ENCODE peak calls at places on chromosome 12, in nine cellular contexts. H is PC-3, I is H1, D is pancreas, V is Peyer's patch, E is tibial artery, L is PC-9, F is GM23338, X is heart right ventricle. N is an unnamed sample.

GRCh38 chr12:116074686-116075085 is 202.8 kb downstream of the MED13L start:
- DNase-seq in H (no peak), I (no peak), D (no peak), V (no peak), E (no peak), L (no peak), F (no peak), X (no peak), N (no peak)

GRCh38 chr12:39412210-39412609 is 30.7 kb downstream of the KIF21A start:
- DNase-seq in H (no peak), I (no peak), D (no peak), V (no peak), E (no peak), L (no peak), F (peak), X (no peak), N (no peak)

GRCh38 chr12:67141405-67142018 is 127.6 kb upstream of the CAND1 start:
- DNase-seq in H (no peak), I (no peak), D (no peak), V (no peak), E (no peak), L (no peak), F (peak), X (no peak), N (no peak)

GRCh38 chr12:99087278-99087677 is 442.2 kb downstream of the APAF1 start:
- DNase-seq in H (no peak), I (no peak), D (no peak), V (no peak), E (no peak), L (no peak), F (peak), X (no peak), N (no peak)

GRCh38 chr12:1920971-1921370 is 2.5 kb upstream of the CACNA2D4 start:
- DNase-seq in H (no peak), I (peak), D (no peak), V (peak), E (peak), L (no peak), F (no peak), X (no peak), N (no peak)

GRCh38 chr12:100290016-100290415 is 23.0 kb downstream of the SCYL2 start:
- DNase-seq in H (no peak), I (no peak), D (no peak), V (no peak), E (no peak), L (no peak), F (no peak), X (no peak), N (no peak)

GRCh38 chr12:37546206-37546605 is 770.4 kb upstream of the ALG10B start:
- DNase-seq in H (no peak), I (no peak), D (no peak), V (no peak), E (no peak), L (no peak), F (no peak), X (no peak), N (no peak)

GRCh38 chr12:100799770-100800169 is 5.2 kb downstream of the ANO4 start:
- DNase-seq in H (peak), I (no peak), D (no peak), V (no peak), E (no peak), L (no peak), F (no peak), X (no peak), N (no peak)

GRCh38 chr12:9869307-9870161 is at the start of gene CLEC2B:
- DNase-seq in H (peak), I (no peak), D (no peak), V (no peak), E (no peak), L (peak), F (no peak), X (no peak), N (no peak)

GRCh38 chr12:50840809-50841487 is 1.8 kb upstream of the TMPRSS12 start:
- DNase-seq in H (peak), I (no peak), D (no peak), V (no peak), E (no peak), L (no peak), F (no peak), X (no peak), N (no peak)

GRCh38 chr12:55820679-55821078 is 2.8 kb downstream of the ORMDL2 start:
- DNase-seq in H (peak), I (no peak), D (no peak), V (no peak), E (no peak), L (no peak), F (peak), X (no peak), N (no peak)

GRCh38 chr12:51643951-51644350 is 52.9 kb downstream of the SCN8A start:
- DNase-seq in H (no peak), I (no peak), D (no peak), V (no peak), E (no peak), L (no peak), F (no peak), X (no peak), N (no peak)

GRCh38 chr12:46450279-46450748 is 77.7 kb upstream of the SLC38A2 start:
- DNase-seq in H (peak), I (no peak), D (peak), V (peak), E (peak), L (no peak), F (no peak), X (peak), N (peak)

GRCh38 chr12:95318071-95318545 is 100.5 kb downstream of the VEZT start:
- DNase-seq in H (peak), I (no peak), D (no peak), V (no peak), E (no peak), L (peak), F (no peak), X (no peak), N (no peak)

GRCh38 chr12:89768586-89769482 is 60.2 kb upstream of the ATP2B1 start:
- DNase-seq in H (peak), I (no peak), D (no peak), V (no peak), E (no peak), L (peak), F (no peak), X (no peak), N (no peak)

GRCh38 chr12:116964740-116965090 is 54.0 kb downstream of the FBXW8 start:
- DNase-seq in H (no peak), I (no peak), D (no peak), V (no peak), E (no peak), L (no peak), F (no peak), X (no peak), N (no peak)

GRCh38 chr12:67649165-67650126 is 901 bp downstream of the DYRK2 start:
- DNase-seq in H (peak), I (peak), D (peak), V (peak), E (peak), L (no peak), F (peak), X (peak), N (peak)

GRCh38 chr12:90823859-90824258 is 131.1 kb downstream of the CCER1 start:
- DNase-seq in H (no peak), I (no peak), D (no peak), V (no peak), E (no peak), L (no peak), F (no peak), X (no peak), N (no peak)

GRCh38 chr12:69555461-69555860 is 29.8 kb upstream of the CCT2 start:
- DNase-seq in H (peak), I (no peak), D (no peak), V (no peak), E (no peak), L (no peak), F (no peak), X (no peak), N (no peak)

GRCh38 chr12:50066402-50066801 is 9.0 kb downstream of the ASIC1 start:
- DNase-seq in H (no peak), I (no peak), D (no peak), V (no peak), E (peak), L (peak), F (peak), X (no peak), N (peak)

GRCh38 chr12:96438330-96438729 is 38.1 kb upstream of the CDK17 start:
- DNase-seq in H (no peak), I (no peak), D (no peak), V (no peak), E (no peak), L (no peak), F (no peak), X (no peak), N (no peak)

GRCh38 chr12:101671839-101672238 is 25.6 kb upstream of the CHPT1 start:
- DNase-seq in H (no peak), I (no peak), D (no peak), V (no peak), E (no peak), L (no peak), F (no peak), X (no peak), N (no peak)

GRCh38 chr12:6724409-6724797 is 557 bp downstream of the COPS7A start:
- DNase-seq in H (peak), I (no peak), D (peak), V (peak), E (no peak), L (no peak), F (peak), X (no peak), N (no peak)
- TF ChIP-seq CTCF in H (no peak), I (no peak), D (no peak), V (no peak), E (no peak), L (no peak), F (no peak), X (no peak), N (no peak)

GRCh38 chr12:120532701-120533238 is 1.4 kb upstream of the RNF10 start:
- DNase-seq in H (no peak), I (no peak), D (no peak), V (no peak), E (no peak), L (no peak), F (no peak), X (no peak), N (no peak)
- H3K27ac ChIP-seq in H (no peak), I (no peak), D (no peak), V (no peak), E (no peak), L (no peak), F (no peak), X (no peak), N (no peak)

DNA sequence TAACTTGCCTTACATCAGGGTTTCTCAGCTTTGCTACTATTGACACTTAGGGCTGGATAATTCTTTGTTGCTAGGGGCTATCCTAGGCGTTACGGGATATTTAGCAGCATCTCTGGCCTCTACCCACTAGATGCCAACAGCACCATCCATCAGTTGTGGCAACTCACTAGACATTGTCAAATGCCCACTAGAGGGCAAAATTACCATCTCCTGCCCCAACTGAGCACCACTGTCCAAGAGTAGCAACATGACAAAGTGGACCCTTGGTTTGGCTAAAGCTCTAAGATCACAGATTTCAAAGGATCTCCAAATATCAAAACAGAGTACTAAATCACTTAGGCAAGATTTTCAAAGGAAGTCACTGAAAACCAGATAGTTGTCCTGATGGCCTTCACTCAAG is 251.7 kb upstream of the TBX3 start:
- DNase-seq in H (peak), I (no peak), D (no peak), V (no peak), E (no peak), L (no peak), F (peak), X (no peak), N (no peak)
- TF ChIP-seq CTCF in H (peak), I (peak), D (no peak), V (no peak), E (no peak), L (no peak), F (peak), X (no peak), N (no peak)

GRCh38 chr12:53218551-53219114 is 11.6 kb upstream of the ITGB7 start:
- DNase-seq in H (no peak), I (no peak), D (no peak), V (peak), E (peak), L (no peak), F (peak), X (peak), N (peak)
- H3K27ac ChIP-seq in H (peak), I (no peak), D (no peak), V (peak), E (peak), L (no peak), F (peak), X (peak), N (peak)

GRCh38 chr12:761276-761675 is 8.9 kb downstream of the WNK1 start:
- DNase-seq in H (no peak), I (no peak), D (no peak), V (no peak), E (no peak), L (no peak), F (no peak), X (no peak), N (no peak)

GRCh38 chr12:754238-754816 is 1.9 kb downstream of the WNK1 start:
- DNase-seq in H (peak), I (no peak), D (no peak), V (no peak), E (no peak), L (peak), F (no peak), X (no peak), N (peak)

GRCh38 chr12:754871-755562 is 2.6 kb downstream of the WNK1 start:
- DNase-seq in H (peak), I (no peak), D (no peak), V (no peak), E (no peak), L (peak), F (peak), X (no peak), N (no peak)

GRCh38 chr12:759628-760027 is 7.2 kb downstream of the WNK1 start:
- DNase-seq in H (no peak), I (no peak), D (no peak), V (no peak), E (no peak), L (no peak), F (no peak), X (no peak), N (no peak)
- TF ChIP-seq CTCF in H (no peak), I (no peak), D (no peak), V (no peak), E (no peak), L (no peak), F (no peak), X (no peak), N (no peak)

DNA sequence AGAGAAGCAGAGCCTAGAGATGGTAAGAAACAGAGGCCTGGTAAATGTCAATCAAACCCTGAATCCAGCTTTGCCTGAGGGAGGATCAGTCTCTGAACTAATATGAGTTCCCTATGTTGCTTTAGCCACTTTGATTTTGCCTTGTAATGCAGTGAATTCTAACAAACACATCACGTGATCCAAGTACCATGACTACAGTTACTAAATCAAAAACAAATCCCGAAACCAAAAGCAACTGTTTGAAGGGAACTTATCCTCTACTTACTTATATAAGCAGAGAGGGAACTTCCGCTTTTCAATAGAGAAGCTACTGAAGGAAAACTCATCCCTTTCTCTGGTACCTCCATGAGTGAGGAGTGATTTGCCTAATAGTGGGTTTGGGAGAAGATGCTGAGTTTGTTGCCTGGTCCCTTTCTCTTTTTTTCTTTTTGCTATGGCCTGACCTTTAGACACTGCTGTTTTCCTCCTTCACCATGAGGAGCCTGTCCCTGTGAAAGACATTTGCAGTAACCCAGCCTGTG is 7.7 kb upstream of the PPTC7 start:
- DNase-seq in H (no peak), I (no peak), D (no peak), V (no peak), E (no peak), L (no peak), F (no peak), X (no peak), N (no peak)
- H3K27ac ChIP-seq in H (no peak), I (no peak), D (no peak), V (peak), E (peak), L (peak), F (peak), X (peak), N (peak)

GRCh38 chr12:122394626-122395194 is 27.8 kb downstream of the CLIP1 start:
- DNase-seq in H (no peak), I (no peak), D (no peak), V (no peak), E (peak), L (no peak), F (no peak), X (no peak), N (no peak)
- TF ChIP-seq CTCF in H (no peak), I (no peak), D (no peak), V (no peak), E (no peak), L (no peak), F (no peak), X (no peak), N (no peak)

DNA sequence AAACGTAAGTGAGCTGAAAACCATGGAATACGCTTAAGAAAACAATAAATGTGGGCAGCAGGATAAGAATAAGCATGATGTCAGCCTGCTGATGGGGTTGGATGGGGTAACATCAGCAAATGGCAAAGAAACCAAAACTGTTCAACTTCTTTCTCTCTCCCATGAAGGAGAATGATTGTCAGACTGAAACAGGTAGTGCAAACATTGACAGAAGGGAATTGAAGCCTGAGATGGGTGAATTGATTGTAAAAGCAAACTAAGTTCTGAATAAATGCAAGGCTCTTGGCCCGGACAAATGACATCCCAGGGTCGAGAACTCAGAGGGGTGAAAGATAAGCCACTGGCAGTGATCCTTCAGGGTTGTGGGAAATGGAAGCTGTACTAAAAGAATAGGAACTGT is 182.6 kb downstream of the ETV6 start:
- DNase-seq in H (no peak), I (no peak), D (no peak), V (no peak), E (no peak), L (no peak), F (no peak), X (no peak), N (no peak)
- H3K27ac ChIP-seq in H (no peak), I (no peak), D (no peak), V (no peak), E (peak), L (no peak), F (no peak), X (peak), N (no peak)

N was measured in heart left ventricle.